ENCODE peak calls at places on chromosomes 5 and 9, in four cellular contexts. E is CD8-positive, alpha-beta T cell; Q is uterus; Y is GM12878. V is an unnamed sample. For H3K4me1 and H3K9me3, the result is how much of the 10 kb centered on the place peaks cover.

GRCh38 chr9:133967024-133967741 is 24.9 kb downstream of the VAV2 start:
- DNase-seq in Y (no peak), E (no peak), Q (no peak), V (no peak)

GRCh38 chr5:58469895-58470294 is 10.0 kb upstream of the PLK2 start:
- DNase-seq in E (no peak), Q (no peak), Y (no peak), V (no peak)

GRCh38 chr5:59055745-59056448 is 473.0 kb downstream of the RAB3C start:
- DNase-seq in E (no peak), Q (no peak), Y (no peak), V (no peak)

GRCh38 chr5:172648008-172648359 is 6.9 kb downstream of the NEURL1B start:
- DNase-seq in Q (no peak), E (no peak), Y (no peak), V (no peak)

GRCh38 chr9:83778164-83778563 is 39.4 kb downstream of the GKAP1 start:
- DNase-seq in Y (no peak), Q (no peak), E (no peak), V (no peak)

GRCh38 chr5:33422191-33422590 is 18.6 kb upstream of the TARS1 start:
- DNase-seq in Q (no peak), Y (no peak), E (no peak), V (no peak)

GRCh38 chr5:131994533-131995226 is 16.8 kb downstream of the ACSL6 start:
- DNase-seq in Q (no peak), Y (no peak), E (no peak), V (no peak)

GRCh38 chr9:80811003-80811402 is 878.3 kb downstream of the TLE1 start:
- DNase-seq in E (no peak), Y (no peak), Q (no peak), V (no peak)

GRCh38 chr9:122364783-122365150 is 6.1 kb upstream of the PTGS1 start:
- DNase-seq in Q (no peak), Y (no peak), E (no peak), V (no peak)

GRCh38 chr5:132498152-132498551 is 7.6 kb upstream of the IRF1 start:
- DNase-seq in Y (no peak), E (no peak), Q (peak), V (no peak)

GRCh38 chr5:128424672-128425071 is 113.4 kb downstream of the FBN2 start:
- DNase-seq in E (no peak), Y (no peak), Q (no peak), V (no peak)

GRCh38 chr9:99231708-99232107 is 9.6 kb downstream of the SEC61B start:
- DNase-seq in E (no peak), Y (peak), Q (no peak), V (peak)

GRCh38 chr5:73374520-73375235 is 73.9 kb downstream of the FOXD1 start:
- DNase-seq in Q (no peak), Y (no peak), E (no peak), V (no peak)

GRCh38 chr5:119323630-119324000 is 32.2 kb upstream of the TNFAIP8 start:
- DNase-seq in E (no peak), Q (no peak), Y (no peak), V (no peak)

GRCh38 chr5:141523991-141524390 is 35.1 kb downstream of the PCDHGC5 start:
- DNase-seq in Q (no peak), Y (no peak), E (no peak), V (no peak)

GRCh38 chr9:37471942-37472679 is 6.9 kb upstream of the ZBTB5 start:
- DNase-seq in E (no peak), Y (no peak), Q (no peak), V (no peak)

GRCh38 chr5:98781520-98781919 is 8.1 kb downstream of the RGMB start:
- DNase-seq in Q (no peak), Y (no peak), E (no peak), V (no peak)

GRCh38 chr9:86413966-86414880 is 60.0 kb upstream of the TUT7 start:
- DNase-seq in Q (no peak), Y (no peak), E (no peak), V (no peak)

GRCh38 chr9:110321055-110321454 is 16.6 kb downstream of the TXNDC8 start:
- DNase-seq in E (no peak), Y (no peak), Q (no peak), V (no peak)

GRCh38 chr5:111745075-111745474 is 11.9 kb downstream of the NREP start:
- DNase-seq in Q (no peak), E (no peak), Y (no peak), V (no peak)

GRCh38 chr5:158514353-158514960 is 585.3 kb downstream of the EBF1 start:
- DNase-seq in E (no peak), Y (no peak), Q (no peak), V (no peak)

GRCh38 chr5:10538789-10539684 is 24.8 kb upstream of the ANKRD33B start:
- DNase-seq in E (no peak), Q (peak), Y (no peak), V (no peak)

GRCh38 chr5:172093559-172093958 is 87.1 kb upstream of the FBXW11 start:
- DNase-seq in E (no peak), Q (no peak), Y (no peak), V (no peak)

GRCh38 chr9:73183917-73184861 is 32.5 kb downstream of the ANXA1 start:
- DNase-seq in Q (no peak), Y (no peak), E (no peak), V (no peak)

GRCh38 chr9:78865757-78866156 is 568.8 kb downstream of the PSAT1 start:
- DNase-seq in Q (no peak), E (no peak), Y (no peak), V (no peak)

GRCh38 chr5:62190173-62190572 is 115.8 kb upstream of the KIF2A start:
- DNase-seq in E (no peak), Q (no peak), Y (no peak), V (no peak)

GRCh38 chr5:108531367-108532211 is 149.7 kb upstream of the FBXL17 start:
- DNase-seq in Q (no peak), E (no peak), Y (no peak), V (no peak)

GRCh38 chr5:10431408-10431807 is 10.3 kb upstream of the ROPN1L start:
- DNase-seq in E (no peak), Y (no peak), Q (no peak), V (no peak)

GRCh38 chr5:56278267-56278826 is 45.2 kb upstream of the ANKRD55 start:
- DNase-seq in Q (no peak), Y (no peak), E (no peak), V (no peak)

GRCh38 chr5:36374275-36374862 is 72.7 kb upstream of the RANBP3L start:
- DNase-seq in Q (no peak), E (no peak), Y (no peak), V (no peak)

GRCh38 chr5:94266170-94266569 is 352.2 kb downstream of the KIAA0825 start:
- DNase-seq in E (no peak), Q (no peak), Y (no peak), V (no peak)

GRCh38 chr9:104256710-104257091 is 162.6 kb downstream of the SMC2 start:
- DNase-seq in Q (no peak), Y (no peak), E (no peak), V (no peak)

GRCh38 chr9:124210697-124211096 is 47.1 kb upstream of the NEK6 start:
- DNase-seq in Y (peak), Q (no peak), E (no peak), V (no peak)

GRCh38 chr5:52987711-52988329 is 1.3 kb upstream of the ITGA2 start:
- DNase-seq in Q (no peak), Y (no peak), E (no peak), V (no peak)
- H3K4me1 ChIP-seq in Q (under half), Y (under half), E (under half), V (under half)

DNA sequence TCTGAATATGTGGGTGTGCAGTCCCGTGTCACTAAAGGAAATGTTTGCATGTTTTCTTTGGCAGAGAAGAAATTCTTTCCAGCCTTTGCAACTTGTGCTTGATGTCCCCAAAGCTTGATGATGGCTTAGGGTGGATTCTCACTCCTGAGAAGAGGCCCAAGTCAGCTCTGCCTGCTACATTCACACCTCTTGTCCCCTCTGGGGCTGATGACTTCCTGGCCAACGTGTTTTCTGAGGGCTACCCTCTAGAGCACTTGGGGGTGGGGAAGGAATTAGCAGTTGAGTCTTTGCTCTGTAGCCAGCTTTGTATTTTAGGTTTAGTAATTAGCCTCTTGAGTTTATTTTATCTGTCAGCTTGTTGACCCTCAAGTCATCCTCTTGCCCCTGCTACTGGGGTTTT is 19.7 kb downstream of the CYSTM1 start:
- DNase-seq in E (no peak), Q (no peak), Y (no peak), V (no peak)
- H3K9me3 ChIP-seq in E (under half), Q (under half), Y (under half), V (under half)

GRCh38 chr9:125839322-125839721 is 92.1 kb downstream of the PBX3 start:
- DNase-seq in Y (no peak), E (no peak), Q (no peak), V (no peak)
- H3K4me1 ChIP-seq in Y (under half), E (under half), Q (under half), V (under half)

GRCh38 chr5:3339092-3339797 is 256.4 kb upstream of the IRX1 start:
- DNase-seq in E (no peak), Y (no peak), Q (no peak), V (no peak)
- H3K9me3 ChIP-seq in E (under half), Y (under half), Q (under half), V (under half)

GRCh38 chr5:89270901-89271300 is 387.9 kb upstream of the MEF2C start:
- DNase-seq in Y (no peak), Q (no peak), E (no peak), V (no peak)
- H3K4me1 ChIP-seq in Y (under half), Q (under half), E (under half), V (under half)

GRCh38 chr9:40914772-40915659 is 213.5 kb downstream of the FOXD4L6 start:
- DNase-seq in Q (no peak), E (peak), Y (no peak), V (peak)
- H3K9me3 ChIP-seq in Q (under half), E (under half), Y (under half), V (half or more)

V was measured in esophagus muscularis mucosa.